ENCODE peak calls at places on chromosomes 13 and 19, in five cellular contexts. M, T, Z, O and L are unnamed samples.

GRCh38 chr13:45184693-45185092 is 16.2 kb downstream of the KCTD4 start:
- DNase-seq in M (no peak), T (no peak), Z (no peak), O (no peak), L (no peak)

GRCh38 chr19:7953060-7953459 is 9.6 kb upstream of the TIMM44 start:
- DNase-seq in M (no peak), T (no peak), Z (peak), O (no peak), L (no peak)

GRCh38 chr13:37065893-37066526 is 6.5 kb upstream of the SUPT20H start:
- DNase-seq in M (no peak), T (no peak), Z (no peak), O (no peak), L (no peak)

GRCh38 chr13:91621161-91621560 is 222.7 kb downstream of the GPC5 start:
- DNase-seq in M (no peak), T (no peak), Z (no peak), O (no peak), L (no peak)

GRCh38 chr13:112638157-112638750 is 50.3 kb upstream of the TUBGCP3 start:
- DNase-seq in M (no peak), T (peak), Z (no peak), O (no peak), L (peak)

GRCh38 chr19:44356383-44357111 is at the start of gene ZNF112:
- DNase-seq in M (peak), T (peak), Z (peak), O (peak), L (peak)

GRCh38 chr13:113788413-113789135 is 29.5 kb downstream of the TMEM255B start:
- DNase-seq in M (no peak), T (no peak), Z (no peak), O (no peak), L (no peak)

GRCh38 chr13:93948523-93948922 is 531.0 kb downstream of the DCT start:
- DNase-seq in M (no peak), T (no peak), Z (no peak), O (no peak), L (no peak)

GRCh38 chr19:56842421-56842820 is 1.9 kb upstream of the PEG3 start:
- DNase-seq in M (no peak), T (no peak), Z (no peak), O (no peak), L (no peak)

GRCh38 chr19:42596391-42597071 is 1.8 kb upstream of the CEACAM8 start:
- DNase-seq in M (peak), T (peak), Z (peak), O (peak), L (peak)

GRCh38 chr19:1407662-1408299 is 395 bp downstream of the DAZAP1 start:
- DNase-seq in M (no peak), T (peak), Z (no peak), O (no peak), L (no peak)

GRCh38 chr19:16249826-16250434 is 52.2 kb downstream of the AP1M1 start:
- DNase-seq in M (no peak), T (no peak), Z (peak), O (no peak), L (no peak)

GRCh38 chr19:15779756-15780476 is 7.5 kb upstream of the OR10H5 start:
- DNase-seq in M (no peak), T (peak), Z (peak), O (no peak), L (peak)

GRCh38 chr13:54078271-54078670 is 1049.7 kb downstream of the OLFM4 start:
- DNase-seq in M (no peak), T (no peak), Z (no peak), O (no peak), L (no peak)

GRCh38 chr19:8302734-8303133 is 5.4 kb downstream of the CD320 start:
- DNase-seq in M (peak), T (peak), Z (no peak), O (peak), L (peak)

GRCh38 chr13:19591864-19592263 is 30.5 kb upstream of the TPTE2 start:
- DNase-seq in M (no peak), T (no peak), Z (no peak), O (no peak), L (no peak)

GRCh38 chr19:29294343-29294811 is 81.4 kb upstream of the UQCRFS1 start:
- DNase-seq in M (no peak), T (no peak), Z (no peak), O (no peak), L (no peak)

GRCh38 chr19:9903341-9903740 is 33.0 kb downstream of the OLFM2 start:
- DNase-seq in M (no peak), T (no peak), Z (no peak), O (no peak), L (no peak)

GRCh38 chr13:60351326-60351725 is 45.7 kb upstream of the TDRD3 start:
- DNase-seq in M (no peak), T (no peak), Z (peak), O (no peak), L (no peak)

GRCh38 chr13:45511310-45512147 is 46.8 kb downstream of the COG3 start:
- DNase-seq in M (peak), T (no peak), Z (peak), O (peak), L (no peak)

GRCh38 chr13:92676246-92676645 is 550.4 kb upstream of the GPC6 start:
- DNase-seq in M (no peak), T (no peak), Z (no peak), O (no peak), L (no peak)

GRCh38 chr19:9885077-9885552 is 50.0 kb downstream of the PIN1 start:
- DNase-seq in M (no peak), T (no peak), Z (peak), O (peak), L (no peak)

GRCh38 chr13:67197704-67198103 is 32.4 kb downstream of the PCDH9 start:
- DNase-seq in M (no peak), T (no peak), Z (no peak), O (no peak), L (no peak)

DNA sequence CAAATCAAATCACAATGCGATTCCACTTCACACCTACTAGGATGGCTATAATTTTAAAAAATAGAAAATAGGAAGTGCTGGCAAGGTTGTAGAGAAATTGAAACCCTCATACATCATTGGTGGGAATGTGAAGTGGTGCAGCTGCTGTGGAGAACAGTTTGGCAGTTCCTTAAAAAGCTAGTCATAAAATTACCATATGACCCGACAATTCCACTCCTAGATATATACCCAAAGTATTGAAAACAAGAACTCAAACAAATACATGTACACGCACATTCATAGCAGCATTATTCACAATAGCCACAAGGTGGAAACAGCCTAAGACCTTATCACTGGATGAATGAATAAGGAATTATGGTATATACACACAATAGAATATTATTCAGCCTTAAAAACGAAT is 12.0 kb downstream of the HMGB1 start:
- DNase-seq in M (no peak), T (no peak), Z (no peak), O (no peak), L (no peak)
- TF ChIP-seq CTCF in M (peak), T (no peak), Z (peak), O (peak), L (no peak)

GRCh38 chr19:17420267-17420924 is 549 bp downstream of the MVB12A start:
- DNase-seq in M (peak), T (peak), Z (peak), O (peak), L (peak)
- TF ChIP-seq CTCF in M (peak), T (peak), Z (no peak), O (no peak), L (peak)

GRCh38 chr19:13796301-13797057 is 1.2 kb downstream of the ZSWIM4 start:
- DNase-seq in M (no peak), T (peak), Z (peak), O (no peak), L (no peak)
- TF ChIP-seq CTCF in M (no peak), T (peak), Z (peak), O (no peak), L (no peak)

GRCh38 chr19:3120611-3121231 is 15.1 kb upstream of the GNA15 start:
- DNase-seq in M (no peak), T (no peak), Z (no peak), O (no peak), L (no peak)
- TF ChIP-seq CTCF in M (no peak), T (no peak), Z (no peak), O (no peak), L (no peak)

GRCh38 chr13:95541911-95542484 is 10.5 kb upstream of the CLDN10 start:
- DNase-seq in M (no peak), T (no peak), Z (no peak), O (no peak), L (no peak)
- TF ChIP-seq CTCF in M (no peak), T (no peak), Z (no peak), O (no peak), L (no peak)

GRCh38 chr19:3238066-3238561 is 13.7 kb downstream of the CELF5 start:
- DNase-seq in M (no peak), T (no peak), Z (no peak), O (no peak), L (no peak)

GRCh38 chr19:3233116-3233515 is 8.7 kb downstream of the CELF5 start:
- DNase-seq in M (no peak), T (no peak), Z (no peak), O (no peak), L (no peak)

GRCh38 chr19:3233831-3234230 is 9.4 kb downstream of the CELF5 start:
- DNase-seq in M (no peak), T (no peak), Z (no peak), O (no peak), L (no peak)

GRCh38 chr19:3236272-3236671 is 11.8 kb downstream of the CELF5 start:
- DNase-seq in M (no peak), T (no peak), Z (no peak), O (no peak), L (no peak)

DNA sequence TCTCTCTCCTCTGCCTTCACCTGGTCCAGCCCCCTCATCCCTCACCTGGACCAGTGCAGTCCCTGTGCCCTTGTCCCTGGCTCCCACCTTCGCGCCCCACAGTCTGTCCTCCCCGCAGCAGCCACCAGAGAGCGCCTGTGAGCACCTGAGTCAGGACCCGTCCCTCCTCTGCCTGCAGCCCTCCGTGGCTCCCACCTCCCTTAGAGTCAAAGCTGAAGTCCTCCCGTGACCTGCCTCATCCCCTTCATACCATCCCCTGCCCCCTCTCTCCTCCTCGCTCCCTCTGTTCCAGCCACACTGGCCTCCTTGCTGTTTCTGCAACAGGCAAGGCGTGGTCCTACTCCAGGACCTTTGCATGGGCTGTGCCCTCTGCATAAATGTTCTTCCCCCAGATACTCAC is 10.3 kb downstream of the CELF5 start:
- DNase-seq in M (no peak), T (no peak), Z (no peak), O (peak), L (no peak)
- TF ChIP-seq CTCF in M (peak), T (no peak), Z (peak), O (no peak), L (no peak)